ENCODE peak calls at places on chromosome 19, in seven cellular contexts. C is endothelial cell of umbilical vein; J is activated naive CD8-positive, alpha-beta T cell treated with anti-CD3 and anti-CD28 coated beads, Interleukin-2, amount 50 U/mL, for 16 hours; Q is ecto neural progenitor cell; G is effector CD8-positive, alpha-beta T cell; Z is RPMI7951; S is pons. P is an unnamed sample.

GRCh38 chr19:29789007-29789406 is 22.8 kb upstream of the CCNE1 start:
- DNase-seq in C (no peak), J (no peak), Q (no peak), G (no peak), Z (no peak), S (no peak), P (no peak)

GRCh38 chr19:41934849-41935374 is 6.7 kb upstream of the ERFL start:
- DNase-seq in J (peak; percentile 69), Z (peak; percentile 61), Q (peak; percentile 90), C (peak; percentile 45), G (peak; percentile 74), S (peak; percentile 57), P (peak; percentile 21)

GRCh38 chr19:18282788-18283141 is 1.3 kb upstream of the JUND start:
- DNase-seq in G (no peak), J (no peak), C (no peak), Z (no peak), S (peak; percentile 26), Q (no peak), P (no peak)

GRCh38 chr19:29545866-29546582 is 20.2 kb downstream of the VSTM2B start:
- DNase-seq in S (no peak), Z (no peak), G (no peak), Q (no peak), C (no peak), J (no peak), P (no peak)

GRCh38 chr19:2888739-2889224 is 11.9 kb upstream of the ZNF57 start:
- DNase-seq in C (no peak), J (peak; percentile 25), Q (no peak), S (no peak), G (peak; percentile 49), Z (no peak), P (no peak)

GRCh38 chr19:18685597-18686164 is 2.2 kb downstream of the CRTC1 start:
- DNase-seq in S (no peak), Z (no peak), Q (no peak), J (no peak), C (no peak), G (no peak), P (no peak)

GRCh38 chr19:996051-996838 is 4.0 kb upstream of the GRIN3B start:
- DNase-seq in Z (peak; percentile 43), Q (no peak), G (peak; percentile 72), C (peak; percentile 35), S (no peak), J (peak; percentile 24), P (no peak)

GRCh38 chr19:16373539-16373938 is 48.9 kb downstream of the KLF2 start:
- DNase-seq in Q (no peak), J (no peak), C (peak; percentile 34), S (no peak), G (no peak), Z (peak; percentile 54), P (no peak)

GRCh38 chr19:19338082-19338481 is 17.5 kb downstream of the MAU2 start:
- DNase-seq in Z (peak; percentile 85), C (no peak), Q (no peak), G (no peak), S (no peak), J (no peak), P (no peak)

GRCh38 chr19:5255602-5256231 is 84.9 kb downstream of the PTPRS start:
- DNase-seq in S (no peak), Z (no peak), G (no peak), Q (no peak), J (no peak), C (no peak), P (no peak)

GRCh38 chr19:44759083-44759804 is 10.7 kb downstream of the BCL3 start:
- DNase-seq in Z (no peak), Q (no peak), J (no peak), S (no peak), G (no peak), C (no peak), P (no peak)

GRCh38 chr19:5308471-5309437 is 31.9 kb downstream of the PTPRS start:
- DNase-seq in G (no peak), Z (peak; percentile 41), C (peak; percentile 69), J (no peak), Q (no peak), S (peak; percentile 71), P (peak; percentile 84)

GRCh38 chr19:2424686-2425621 is 2.4 kb downstream of the TIMM13 start:
- DNase-seq in Q (peak; percentile 84), J (no peak), G (no peak), S (no peak), Z (no peak), C (peak; percentile 69), P (peak; percentile 67)

GRCh38 chr19:43625918-43626579 is 6.6 kb upstream of the ZNF428 start:
- DNase-seq in J (no peak), C (no peak), G (peak; percentile 5), S (no peak), Q (peak; percentile 66), Z (no peak), P (peak; percentile 50)

GRCh38 chr19:7869910-7870511 is 4.2 kb downstream of the PRR36 start:
- DNase-seq in Z (peak; percentile 58), G (peak; percentile 61), S (no peak), C (peak; percentile 33), Q (peak; percentile 90), J (peak; percentile 14), P (no peak)

GRCh38 chr19:32222594-32222993 is 122.8 kb upstream of the ZNF507 start:
- DNase-seq in Z (no peak), J (no peak), G (no peak), S (no peak), Q (peak; percentile 14), C (no peak), P (no peak)

GRCh38 chr19:10138879-10139795 is 19.4 kb upstream of the EIF3G start:
- DNase-seq in G (no peak), J (no peak), Q (no peak), S (no peak), C (no peak), Z (no peak), P (no peak)

GRCh38 chr19:28067882-28068281 is 1145.1 kb downstream of the UQCRFS1 start:
- DNase-seq in G (no peak), S (no peak), Q (no peak), C (no peak), J (no peak), Z (no peak), P (no peak)

GRCh38 chr19:44002566-44003460 is at the start of gene ZNF230:
- DNase-seq in S (peak; percentile 98), G (peak; percentile 66), C (peak; percentile 96), Q (peak; percentile 89), J (peak; percentile 67), Z (peak; percentile 97), P (peak; percentile 97)